ENCODE peak calls at places on chromosomes 4 and X, in five cellular contexts. H is mucosa of descending colon, Y is SJSA1, M is AG20443, N is fibroblast of the conjunctiva. A is an unnamed sample.

GRCh38 chr4:69497886-69498395 is 2.2 kb upstream of the UGT2B4 start:
- DNase-seq in H (no peak), Y (no peak), M (no peak), N (no peak), A (no peak)

GRCh38 chr4:176641237-176641636 is 151.5 kb downstream of the VEGFC start:
- DNase-seq in H (no peak), Y (no peak), M (no peak), N (no peak), A (no peak)

GRCh38 chr4:114945616-114946015 is 167.8 kb downstream of the NDST4 start:
- DNase-seq in H (no peak), Y (no peak), M (no peak), N (no peak), A (no peak)

GRCh38 chr4:78865451-78865850 is 73.8 kb downstream of the PAQR3 start:
- DNase-seq in H (no peak), Y (no peak), M (no peak), N (no peak), A (no peak)

GRCh38 chr4:136796953-136797352 is 735.3 kb downstream of the PCDH18 start:
- DNase-seq in H (no peak), Y (no peak), M (no peak), N (no peak), A (no peak)

GRCh38 chr4:115249808-115250207 is 136.4 kb upstream of the NDST4 start:
- DNase-seq in H (no peak), Y (no peak), M (no peak), N (no peak), A (no peak)

GRCh38 chr4:159069922-159070321 is 33.0 kb upstream of the RAPGEF2 start:
- DNase-seq in H (no peak), Y (no peak), M (peak; percentile 56), N (peak; percentile 81), A (no peak)

GRCh38 chrX:17039826-17040225 is 93.4 kb downstream of the REPS2 start:
- DNase-seq in H (no peak), Y (no peak), M (no peak), N (no peak), A (no peak)

GRCh38 chrX:137166591-137166990 is 132.8 kb upstream of the GPR101 start:
- DNase-seq in H (no peak), Y (no peak), M (no peak), N (no peak), A (no peak)